ENCODE peak calls at places on chromosomes 13 and 19, in six cellular contexts. W is H9, L is A673, G is AG04450, D is psoas muscle, E is bronchial epithelial cell. T is an unnamed sample.

GRCh38 chr19:7476941-7477494 is 11.8 kb downstream of the PEX11G start:
- DNase-seq in E (no peak), W (no peak), G (no peak), D (no peak), L (no peak), T (no peak)

GRCh38 chr19:54030895-54031586 is 32.7 kb downstream of the VSTM1 start:
- DNase-seq in E (no peak), D (no peak), G (no peak), W (no peak), L (peak; percentile 66), T (no peak)

GRCh38 chr19:58386576-58387337 is at the start of gene RPS5:
- DNase-seq in D (peak; percentile 95), L (peak; percentile 99), G (peak; percentile 98), E (peak; percentile 97), W (peak; percentile 98), T (peak; percentile 99)

GRCh38 chr19:29547361-29547960 is 21.7 kb downstream of the VSTM2B start:
- DNase-seq in E (no peak), G (no peak), L (no peak), W (peak; percentile 21), D (no peak), T (no peak)

GRCh38 chr13:111213964-111214726 is 99.0 kb downstream of the ARHGEF7 start:
- DNase-seq in W (no peak), E (no peak), L (no peak), D (no peak), G (no peak), T (no peak)

GRCh38 chr13:79538757-79539156 is 57.8 kb downstream of the NDFIP2 start:
- DNase-seq in W (no peak), E (no peak), L (no peak), G (no peak), D (no peak), T (no peak)

GRCh38 chr13:106407338-106407737 is 128.1 kb downstream of the EFNB2 start:
- DNase-seq in G (no peak), W (no peak), D (no peak), L (no peak), E (peak; percentile 70), T (no peak)

GRCh38 chr19:58581227-58582141 is 8.3 kb upstream of the MZF1 start:
- DNase-seq in E (peak; percentile 68), W (peak; percentile 96), D (peak; percentile 87), G (peak; percentile 74), L (peak; percentile 85), T (peak; percentile 88)

GRCh38 chr19:6534451-6535093 is 3.7 kb downstream of the TNFSF9 start:
- DNase-seq in G (no peak), D (no peak), E (peak; percentile 20), L (no peak), W (peak; percentile 49), T (no peak)

GRCh38 chr19:18441804-18442788 is 4.2 kb upstream of the ISYNA1 start:
- DNase-seq in E (no peak), L (no peak), D (no peak), W (no peak), G (no peak), T (no peak)

GRCh38 chr19:20247016-20247683 is 80.1 kb downstream of the ZNF486 start:
- DNase-seq in G (no peak), E (peak; percentile 8), W (peak; percentile 59), L (no peak), D (no peak), T (no peak)

GRCh38 chr13:97574926-97575325 is 141.0 kb downstream of the RAP2A start:
- DNase-seq in D (no peak), E (peak; percentile 27), W (peak; percentile 72), G (peak; percentile 23), L (peak; percentile 83), T (peak; percentile 35)

GRCh38 chr19:16520986-16521624 is 21.1 kb downstream of the CHERP start:
- DNase-seq in L (no peak), W (no peak), G (no peak), D (no peak), E (no peak), T (no peak)

GRCh38 chr19:4456843-4457653 is 546 bp downstream of the UBXN6 start:
- DNase-seq in L (peak; percentile 77), D (peak; percentile 66), G (no peak), E (peak; percentile 12), W (peak; percentile 71), T (peak; percentile 87)

GRCh38 chr19:3178377-3178972 is at the start of gene S1PR4:
- DNase-seq in G (no peak), L (no peak), W (peak; percentile 24), D (no peak), E (no peak), T (peak; percentile 85)

GRCh38 chr13:48949566-48950506 is 25.9 kb upstream of the FNDC3A start:
- DNase-seq in E (no peak), D (no peak), W (no peak), L (no peak), G (no peak), T (no peak)

GRCh38 chr19:41901707-41902360 is 18.9 kb downstream of the ARHGEF1 start:
- DNase-seq in G (no peak), D (no peak), W (no peak), E (no peak), L (no peak), T (no peak)

GRCh38 chr19:35557539-35558399 is 5.7 kb downstream of the ATP4A start:
- DNase-seq in L (peak; percentile 83), D (peak; percentile 68), W (peak; percentile 98), E (peak; percentile 34), G (no peak), T (peak; percentile 72)

GRCh38 chr19:29680447-29680846 is 15.2 kb downstream of the PLEKHF1 start:
- DNase-seq in E (no peak), D (peak; percentile 71), G (no peak), L (no peak), W (no peak), T (peak; percentile 69)

GRCh38 chr19:48415395-48415794 is 21.9 kb downstream of the GRIN2D start:
- DNase-seq in L (peak; percentile 81), D (peak; percentile 78), W (peak; percentile 94), E (peak; percentile 57), G (no peak), T (peak; percentile 74)

GRCh38 chr19:52138614-52139290 is 986 bp downstream of the ZNF616 start:
- DNase-seq in W (peak; percentile 69), G (no peak), D (no peak), E (peak; percentile 5), L (peak; percentile 61), T (peak; percentile 25)

GRCh38 chr13:42047561-42048322 is 706 bp upstream of the DGKH start:
- DNase-seq in D (peak; percentile 32), L (peak; percentile 75), E (peak; percentile 82), G (no peak), W (peak; percentile 59), T (peak; percentile 79)

GRCh38 chr13:42046448-42046847 is 2.0 kb upstream of the DGKH start:
- DNase-seq in L (no peak), E (no peak), D (no peak), G (no peak), W (no peak), T (no peak)

GRCh38 chr13:42049454-42049780 is 969 bp downstream of the DGKH start:
- DNase-seq in E (no peak), G (no peak), L (no peak), W (no peak), D (no peak), T (no peak)

GRCh38 chr13:42048323-42048624 is 174 bp upstream of the DGKH start:
- DNase-seq in G (no peak), D (no peak), W (no peak), L (peak; percentile 15), E (no peak), T (no peak)

DNA sequence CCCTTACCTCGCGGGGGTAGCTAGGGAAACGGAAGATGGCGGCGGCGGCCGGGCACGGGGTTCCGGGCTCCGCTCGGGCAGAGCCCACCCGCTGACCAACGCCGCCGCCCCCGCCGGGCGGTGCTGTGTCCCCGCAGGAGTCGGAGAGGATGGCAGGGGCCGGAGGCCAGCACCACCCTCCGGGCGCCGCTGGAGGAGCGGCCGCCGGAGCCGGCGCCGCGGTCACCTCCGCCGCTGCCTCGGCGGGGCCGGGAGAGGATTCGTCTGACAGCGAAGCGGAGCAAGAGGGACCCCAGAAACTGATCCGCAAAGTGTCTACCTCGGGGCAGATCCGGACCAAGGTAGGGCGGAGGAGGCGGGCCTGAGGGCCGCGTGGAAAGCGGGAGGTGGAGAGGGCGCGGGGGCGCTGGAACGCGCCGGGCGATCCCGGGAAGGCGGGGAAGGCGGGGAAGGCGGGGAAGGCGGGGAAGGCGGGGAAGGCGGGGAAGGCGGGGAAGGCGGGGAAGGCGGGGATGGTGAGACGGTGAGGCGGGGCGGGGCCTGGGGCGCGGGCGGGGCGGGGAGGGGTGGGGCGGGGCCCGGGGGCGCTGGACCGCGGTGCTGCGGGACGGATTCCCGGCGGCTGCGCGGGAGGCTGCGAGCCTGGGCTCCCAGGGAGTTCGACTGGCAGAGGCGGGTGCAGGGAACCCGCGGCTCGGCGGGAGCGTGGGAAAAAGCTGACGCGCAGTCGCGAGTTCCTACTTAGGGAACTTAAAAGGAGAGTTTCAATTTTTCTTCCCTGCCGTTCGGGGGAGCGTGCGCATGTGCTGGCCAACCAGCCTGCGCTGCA is at the start of gene DGKH:
- DNase-seq in L (peak; percentile 83), E (peak; percentile 59), G (no peak), W (peak; percentile 76), D (peak; percentile 84), T (peak; percentile 90)
- TF ChIP-seq CTCF in L (no peak), E (peak; percentile 19), G (no peak), W (peak; percentile 15), D (no peak), T (no peak)

GRCh38 chr13:44972956-44973581 is 16.2 kb downstream of the NUFIP1 start:
- DNase-seq in W (no peak), G (no peak), L (peak; percentile 61), D (no peak), E (peak; percentile 30), T (no peak)

GRCh38 chr13:44974056-44974798 is 15.0 kb downstream of the NUFIP1 start:
- DNase-seq in G (no peak), L (no peak), W (no peak), E (peak; percentile 38), D (no peak), T (no peak)

GRCh38 chr13:44976949-44977583 is 12.2 kb downstream of the NUFIP1 start:
- DNase-seq in G (no peak), L (no peak), W (no peak), D (no peak), E (no peak), T (no peak)

GRCh38 chr13:44976196-44976595 is 13.1 kb downstream of the NUFIP1 start:
- DNase-seq in W (no peak), G (no peak), E (no peak), L (no peak), D (no peak), T (no peak)

DNA sequence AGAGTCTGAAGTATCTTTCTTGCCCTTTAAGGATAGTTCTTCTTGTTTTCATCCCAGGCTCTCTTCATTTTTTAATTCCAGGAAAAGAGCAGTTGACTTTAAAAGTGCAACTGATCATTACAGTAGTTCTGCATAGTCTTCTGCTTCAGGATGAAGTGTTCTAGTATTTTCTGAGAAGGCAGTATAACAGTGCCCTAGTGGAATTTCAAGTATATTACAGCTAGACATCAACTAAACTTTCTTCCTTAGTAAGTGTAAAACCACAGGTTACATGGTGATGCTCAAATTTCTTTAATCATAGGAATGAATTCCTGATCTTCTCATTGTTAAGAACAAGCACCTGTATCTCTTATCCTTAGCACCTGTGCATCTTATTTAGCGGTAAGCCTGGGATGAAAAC is 10.9 kb downstream of the NUFIP1 start:
- DNase-seq in E (no peak), D (no peak), W (no peak), L (no peak), G (no peak), T (no peak)
- TF ChIP-seq CTCF in E (no peak), D (no peak), W (peak; percentile 36), L (peak; percentile 20), G (no peak), T (no peak)

GRCh38 chr19:15025237-15025636 is 24.0 kb upstream of the CASP14 start:
- DNase-seq in D (no peak), E (no peak), G (no peak), L (peak; percentile 23), W (no peak), T (peak; percentile 47)
- TF ChIP-seq CTCF in D (no peak), E (peak; percentile 2), G (no peak), L (peak; percentile 46), W (no peak), T (no peak)

GRCh38 chr13:59710416-59710815 is 453.3 kb downstream of the DIAPH3 start:
- DNase-seq in E (no peak), W (no peak), L (no peak), D (no peak), G (no peak), T (no peak)
- TF ChIP-seq CTCF in E (no peak), W (no peak), L (no peak), D (no peak), G (no peak), T (no peak)

T was measured in GM20000.